ENCODE peak calls at places on chromosomes 1 and 21, in five cellular contexts. M, F, P, N and Q are unnamed samples.

GRCh38 chr1:201692307-201693018 is 136.5 kb upstream of the IPO9 start:
- DNase-seq in F (no peak), N (no peak), M (no peak), P (no peak), Q (no peak)

GRCh38 chr1:156291226-156292061 is 4.0 kb downstream of the GLMP start:
- DNase-seq in P (no peak), N (peak), F (peak), M (no peak), Q (peak)

GRCh38 chr1:44808938-44809917 is 905 bp downstream of the BTBD19 start:
- DNase-seq in P (peak), M (peak), F (peak), N (peak), Q (no peak)

GRCh38 chr1:4944911-4945310 is 290.5 kb downstream of the AJAP1 start:
- DNase-seq in N (no peak), M (no peak), P (no peak), F (no peak), Q (no peak)

GRCh38 chr1:236354330-236355147 is 39.5 kb upstream of the EDARADD start:
- DNase-seq in P (no peak), M (peak), N (no peak), F (peak), Q (no peak)

GRCh38 chr1:162873671-162874666 is 13.0 kb upstream of the CCDC190 start:
- DNase-seq in P (no peak), F (no peak), N (no peak), M (peak), Q (peak)

GRCh38 chr1:18773753-18774152 is 85.7 kb downstream of the TAS1R2 start:
- DNase-seq in M (no peak), P (no peak), N (no peak), F (no peak), Q (no peak)

GRCh38 chr1:183327429-183328290 is 90.5 kb downstream of the NMNAT2 start:
- DNase-seq in P (no peak), M (no peak), F (no peak), N (peak), Q (no peak)

GRCh38 chr1:47399138-47399840 is 16.8 kb upstream of the FOXE3 start:
- DNase-seq in P (no peak), N (no peak), M (no peak), F (no peak), Q (no peak)

GRCh38 chr1:54052470-54052933 is 502 bp downstream of the TMEM59 start:
- DNase-seq in F (peak), N (peak), P (peak), M (peak), Q (peak)

GRCh38 chr1:14945132-14946010 is 208.2 kb upstream of the TMEM51 start:
- DNase-seq in M (no peak), N (peak), P (no peak), F (no peak), Q (peak)

GRCh38 chr1:150233359-150234308 is 2.3 kb downstream of the ANP32E start:
- DNase-seq in F (no peak), M (peak), P (no peak), N (no peak), Q (peak)

GRCh38 chr21:28746166-28746565 is 246.5 kb downstream of the LTN1 start:
- DNase-seq in P (no peak), F (no peak), M (no peak), N (no peak), Q (no peak)

GRCh38 chr1:174692313-174692712 is 244.5 kb downstream of the GPR52 start:
- DNase-seq in M (peak), F (no peak), P (no peak), N (no peak), Q (no peak)

GRCh38 chr1:37890378-37891014 is 31.1 kb upstream of the MTF1 start:
- DNase-seq in F (peak), P (no peak), M (peak), N (no peak), Q (peak)

GRCh38 chr1:149917590-149918144 is at the start of gene SV2A:
- DNase-seq in F (peak), P (no peak), M (no peak), N (no peak), Q (peak)

GRCh38 chr1:44784094-44785026 is 3.6 kb downstream of the BEST4 start:
- DNase-seq in P (no peak), N (no peak), F (no peak), M (no peak), Q (no peak)

GRCh38 chr1:103025858-103026409 is 82.4 kb downstream of the COL11A1 start:
- DNase-seq in M (no peak), P (no peak), F (no peak), N (no peak), Q (no peak)

GRCh38 chr1:19000065-19000464 is 43.6 kb upstream of the IFFO2 start:
- DNase-seq in M (no peak), N (peak), P (no peak), F (no peak), Q (no peak)

GRCh38 chr1:237867380-237867888 is 23.3 kb downstream of the ZP4 start:
- DNase-seq in N (no peak), M (no peak), F (no peak), P (no peak), Q (no peak)

GRCh38 chr1:228471762-228472398 is 15.3 kb upstream of the RNF187 start:
- DNase-seq in N (no peak), F (peak), M (peak), P (no peak), Q (no peak)

GRCh38 chr1:45929257-45929687 is 125.9 kb downstream of the MAST2 start:
- DNase-seq in N (no peak), M (peak), F (no peak), P (no peak), Q (no peak)

GRCh38 chr1:15900662-15901279 is 53.3 kb downstream of the SPEN start:
- DNase-seq in N (no peak), F (no peak), P (no peak), M (no peak), Q (no peak)

GRCh38 chr21:45543710-45544448 is 1.6 kb upstream of the SLC19A1 start:
- DNase-seq in P (no peak), M (no peak), N (no peak), F (no peak), Q (no peak)

GRCh38 chr1:66919828-66920227 is 4.8 kb downstream of the DNAI4 start:
- DNase-seq in M (no peak), P (no peak), F (no peak), N (no peak), Q (no peak)